ENCODE peak calls at places on chromosomes 1 and 21, in four cellular contexts. W, L, G and E are unnamed samples.

GRCh38 chr1:29779146-29779545 is 542.8 kb downstream of the PTPRU start:
- DNase-seq in G (no peak), W (no peak), L (no peak), E (no peak)

GRCh38 chr1:207866471-207867135 is 44.3 kb downstream of the CD34 start:
- DNase-seq in L (peak), G (no peak), W (no peak), E (no peak)

GRCh38 chr21:41701749-41702148 is 65.1 kb downstream of the RIPK4 start:
- DNase-seq in L (no peak), W (no peak), G (no peak), E (no peak)

GRCh38 chr1:3787347-3787710 is 9.0 kb downstream of the LRRC47 start:
- DNase-seq in W (no peak), L (no peak), G (no peak), E (no peak)

GRCh38 chr1:38336308-38336707 is 289.7 kb upstream of the POU3F1 start:
- DNase-seq in W (no peak), L (no peak), G (no peak), E (no peak)

GRCh38 chr21:34726627-34727337 is 58.0 kb downstream of the CLIC6 start:
- DNase-seq in W (no peak), L (no peak), G (no peak), E (no peak)

GRCh38 chr1:231272880-231273279 is 31.9 kb downstream of the GNPAT start:
- DNase-seq in G (no peak), L (no peak), W (no peak), E (no peak)

GRCh38 chr21:42565206-42565810 is 51.7 kb downstream of the SLC37A1 start:
- DNase-seq in W (no peak), G (no peak), L (no peak), E (no peak)

GRCh38 chr1:14138627-14139026 is 438.6 kb downstream of the PRDM2 start:
- DNase-seq in L (no peak), W (no peak), G (no peak), E (no peak)

GRCh38 chr1:59674605-59675004 is 140.1 kb upstream of the HOOK1 start:
- DNase-seq in L (no peak), G (no peak), W (no peak), E (peak)

GRCh38 chr1:65175171-65176070 is 27.4 kb downstream of the AK4 start:
- DNase-seq in G (no peak), L (no peak), W (no peak), E (no peak)

GRCh38 chr1:8407652-8408051 is 89.7 kb downstream of the SLC45A1 start:
- DNase-seq in G (no peak), W (no peak), L (no peak), E (no peak)

GRCh38 chr1:61043010-61043820 is 39.1 kb upstream of the NFIA start:
- DNase-seq in W (peak), L (peak), G (no peak), E (peak)

GRCh38 chr1:53197301-53198205 is 929 bp downstream of the CPT2 start:
- DNase-seq in W (no peak), G (no peak), L (peak), E (no peak)

GRCh38 chr1:185091480-185091879 is 46.1 kb downstream of the RNF2 start:
- DNase-seq in G (no peak), L (no peak), W (no peak), E (no peak)

GRCh38 chr1:71089536-71090270 is 8.9 kb upstream of the ZRANB2 start:
- DNase-seq in W (no peak), L (no peak), G (no peak), E (no peak)

GRCh38 chr1:153292740-153293479 is 19.8 kb downstream of the PGLYRP3 start:
- DNase-seq in W (no peak), L (no peak), G (no peak), E (no peak)

GRCh38 chr1:66852870-66853269 is 51.8 kb upstream of the INSL5 start:
- DNase-seq in G (no peak), W (no peak), L (no peak), E (no peak)

GRCh38 chr1:85581802-85582686 is 1.5 kb downstream of the CCN1 start:
- DNase-seq in L (peak), G (no peak), W (no peak), E (peak)

GRCh38 chr1:217106231-217106630 is 383.0 kb upstream of the ESRRG start:
- DNase-seq in G (no peak), L (no peak), W (no peak), E (no peak)

GRCh38 chr1:215567491-215568286 is 585 bp downstream of the KCTD3 start:
- DNase-seq in W (peak), L (peak), G (no peak), E (peak)

GRCh38 chr1:182625716-182626504 is 21.7 kb upstream of the RGS16 start:
- DNase-seq in W (no peak), G (no peak), L (no peak), E (no peak)

GRCh38 chr1:183416850-183417690 is 1.1 kb downstream of the NMNAT2 start:
- DNase-seq in W (peak), L (peak), G (no peak), E (no peak)

GRCh38 chr1:153566414-153567371 is 1.0 kb upstream of the S100A2 start:
- DNase-seq in W (peak), L (peak), G (peak), E (peak)

GRCh38 chr1:56644064-56644940 is 812 bp upstream of the PRKAA2 start:
- DNase-seq in G (no peak), W (no peak), L (no peak), E (peak)

GRCh38 chr21:37074195-37074510 is 1.1 kb downstream of the TTC3 start:
- DNase-seq in G (no peak), L (peak), W (no peak), E (no peak)
- TF ChIP-seq PBX3 in G (no peak), L (no peak), W (no peak), E (no peak)

DNA sequence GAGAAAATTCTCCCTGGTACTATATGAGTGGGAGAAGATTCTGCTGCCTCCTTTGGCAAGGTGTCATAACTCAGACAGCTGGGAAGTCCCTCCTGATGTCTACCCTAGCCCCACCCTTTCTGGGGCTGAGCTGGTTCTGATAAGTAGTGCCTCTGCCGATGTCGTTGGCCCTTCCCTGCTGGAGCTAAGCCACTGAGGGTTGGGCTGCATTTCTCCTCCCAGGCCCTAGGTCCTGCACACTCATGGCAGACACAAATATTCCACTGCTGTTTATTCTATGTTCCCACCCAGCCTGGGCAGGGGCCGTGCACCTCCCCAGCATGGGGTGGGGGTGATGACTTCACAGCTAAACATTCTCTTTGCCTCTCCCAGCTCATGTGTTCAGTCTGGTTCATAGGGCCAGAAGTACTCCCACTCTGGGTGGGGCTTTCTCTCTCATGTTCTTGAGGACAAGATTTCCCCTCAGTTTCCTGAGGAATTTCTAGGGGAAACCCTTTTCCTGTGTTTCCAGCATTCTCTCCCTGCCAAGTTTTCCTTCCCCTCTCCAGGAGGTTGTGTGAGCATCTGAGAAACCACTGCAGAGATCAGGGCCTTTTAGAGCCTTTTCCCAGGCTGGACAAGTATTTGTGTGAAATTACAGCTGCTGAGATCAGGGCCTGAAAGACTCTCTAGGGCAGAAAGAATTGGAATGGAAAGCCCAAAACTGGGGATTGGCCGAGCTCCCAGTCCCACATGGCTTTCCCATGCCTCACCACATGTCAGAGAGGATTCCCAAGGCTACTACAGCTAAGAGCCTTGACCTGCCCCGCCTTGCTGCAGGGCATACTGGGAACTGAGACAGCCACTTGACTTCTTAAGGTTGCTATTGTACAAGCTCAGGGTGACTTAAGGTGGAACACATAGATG is 66.2 kb downstream of the ATP2B4 start:
- DNase-seq in G (no peak), W (peak), L (no peak), E (no peak)
- TF ChIP-seq PBX3 in G (no peak), W (no peak), L (peak), E (no peak)

DNA sequence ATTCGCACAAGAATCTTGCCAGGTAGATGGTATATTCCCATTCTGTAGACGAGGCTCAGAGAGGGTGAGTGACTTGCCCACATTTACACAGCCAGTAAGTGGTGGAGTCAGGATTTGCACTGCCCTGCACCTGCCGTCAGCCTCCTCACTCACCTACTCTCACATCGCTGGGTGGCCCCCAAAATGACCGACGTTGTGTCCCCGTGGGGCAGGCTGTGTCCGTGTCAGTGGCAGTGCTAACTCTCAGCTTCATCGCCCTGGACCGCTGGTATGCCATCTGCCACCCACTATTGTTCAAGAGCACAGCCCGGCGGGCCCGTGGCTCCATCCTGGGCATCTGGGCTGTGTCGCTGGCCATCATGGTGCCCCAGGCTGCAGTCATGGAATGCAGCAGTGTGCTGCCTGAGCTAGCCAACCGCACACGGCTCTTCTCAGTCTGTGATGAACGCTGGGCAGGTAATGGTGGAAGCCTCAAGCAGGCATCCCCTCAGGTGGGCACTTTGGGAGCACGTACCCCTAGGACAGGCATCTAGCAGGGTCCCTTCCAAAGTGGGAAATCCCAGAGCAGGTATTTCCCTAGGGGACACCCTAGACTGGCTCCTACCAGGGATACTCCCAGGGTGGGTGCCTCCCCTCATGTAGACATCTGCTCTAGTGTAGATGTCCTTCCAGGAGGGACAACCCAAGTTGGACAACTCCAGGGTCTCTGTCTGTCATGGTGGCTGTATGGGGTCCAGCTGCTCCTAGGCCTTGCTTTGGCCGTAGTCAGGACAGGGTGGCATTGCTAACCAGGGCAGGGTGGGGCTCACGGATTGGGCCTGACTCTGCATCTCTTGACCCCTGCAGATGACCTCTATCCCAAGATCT is 3.4 kb downstream of the HCRTR1 start:
- DNase-seq in W (no peak), G (no peak), L (no peak), E (no peak)
- TF ChIP-seq PBX3 in W (no peak), G (no peak), L (no peak), E (no peak)

GRCh38 chr1:245802941-245803665 is 648.3 kb downstream of the KIF26B start:
- DNase-seq in G (no peak), L (no peak), W (no peak), E (no peak)
- TF ChIP-seq PBX3 in G (no peak), L (no peak), W (no peak), E (no peak)